ENCODE peak calls at places on chromosomes 13 and 19, in nine cellular contexts. K is CD8-positive, alpha-beta memory T cell; T is astrocyte; A is heart right ventricle; D is mammary epithelial cell; O is body of pancreas; B is pancreas; S is right atrium auricular region; X is naive thymus-derived CD4-positive, alpha-beta T cell. V is an unnamed sample. For H3K4me1, the result is how much of the 10 kb centered on the place peaks cover.

GRCh38 chr13:24071423-24072075 is 89.0 kb upstream of the SPATA13 start:
- DNase-seq in X (no peak), K (no peak), A (no peak), B (no peak), T (no peak), O (no peak), S (no peak), D (peak), V (no peak)

GRCh38 chr19:33470686-33471085 is 50.9 kb downstream of the PEPD start:
- DNase-seq in O (no peak), B (no peak), T (no peak), X (no peak), A (no peak), D (no peak), S (no peak), K (no peak), V (peak)

GRCh38 chr19:14471436-14472187 is 3.5 kb downstream of the PTGER1 start:
- DNase-seq in S (no peak), A (no peak), T (no peak), D (no peak), O (no peak), K (no peak), B (no peak), X (no peak), V (no peak)

GRCh38 chr19:54343868-54344267 is 4.9 kb upstream of the LILRA4 start:
- DNase-seq in B (no peak), T (no peak), O (no peak), S (no peak), D (no peak), X (no peak), A (no peak), K (no peak), V (no peak)

GRCh38 chr13:48110132-48110868 is 15.4 kb upstream of the MED4 start:
- DNase-seq in D (peak), X (no peak), O (no peak), K (no peak), T (peak), A (no peak), S (no peak), B (no peak), V (no peak)

GRCh38 chr19:54470991-54471782 is 1.9 kb downstream of the CDC42EP5 start:
- DNase-seq in O (peak), X (no peak), D (no peak), A (peak), K (no peak), B (peak), S (no peak), T (no peak), V (peak)

GRCh38 chr13:93689333-93689732 is 462.7 kb downstream of the GPC6 start:
- DNase-seq in B (no peak), T (peak), D (no peak), S (no peak), K (no peak), A (no peak), X (no peak), O (no peak), V (no peak)

GRCh38 chr19:44723952-44724319 is 24.6 kb upstream of the BCL3 start:
- DNase-seq in B (peak), X (peak), T (peak), O (peak), D (peak), A (peak), S (peak), K (peak), V (peak)

GRCh38 chr19:31113250-31113685 is 236.0 kb downstream of the TSHZ3 start:
- DNase-seq in A (no peak), T (peak), K (no peak), X (no peak), S (no peak), O (no peak), B (no peak), D (no peak), V (no peak)

GRCh38 chr19:30817965-30818364 is 445.8 kb downstream of the ZNF536 start:
- DNase-seq in D (no peak), T (no peak), S (no peak), X (no peak), B (no peak), O (no peak), K (no peak), A (no peak), V (no peak)

GRCh38 chr19:13155472-13156284 is 5.5 kb downstream of the IER2 start:
- DNase-seq in X (peak), K (peak), T (peak), B (peak), S (peak), D (peak), O (peak), A (peak), V (peak)

GRCh38 chr13:80361883-80362327 is 21.0 kb upstream of the SPRY2 start:
- DNase-seq in A (no peak), S (no peak), B (no peak), X (no peak), T (no peak), O (no peak), K (no peak), D (peak), V (no peak)

GRCh38 chr19:31119951-31120690 is 229.1 kb downstream of the TSHZ3 start:
- DNase-seq in O (no peak), X (no peak), A (no peak), S (no peak), B (no peak), T (peak), K (no peak), D (no peak), V (no peak)

GRCh38 chr13:109743706-109744453 is 42.5 kb downstream of the IRS2 start:
- DNase-seq in O (no peak), D (peak), K (no peak), T (peak), X (no peak), A (no peak), S (no peak), B (no peak), V (no peak)

DNA sequence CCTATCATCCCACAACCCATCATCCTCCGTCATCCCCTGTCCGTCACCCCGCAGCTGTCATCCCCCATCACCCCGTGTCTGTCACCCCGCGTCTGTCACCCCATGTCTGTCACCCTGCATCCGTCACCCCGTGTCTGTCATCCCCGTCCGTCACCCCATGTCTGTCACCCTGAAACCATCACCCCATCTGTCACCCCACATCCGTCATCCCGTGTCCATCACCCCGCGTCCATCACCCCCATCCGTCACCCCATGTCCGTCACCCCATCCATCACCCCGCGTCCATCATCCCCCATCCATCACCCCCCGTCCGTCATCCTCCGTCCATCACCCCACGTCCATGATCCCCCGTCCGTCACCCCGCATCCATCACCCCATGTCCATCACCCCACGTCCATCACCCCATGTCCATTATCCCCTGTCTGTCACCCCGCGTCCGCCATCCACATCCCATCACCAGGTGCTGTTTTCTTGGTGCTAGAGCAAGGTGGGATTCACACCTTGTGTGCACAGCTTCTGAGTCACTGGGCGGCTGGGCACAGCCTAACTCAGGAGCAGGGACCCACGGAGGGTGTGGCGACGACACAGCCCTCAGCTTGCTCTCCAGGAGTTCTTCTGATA is 24.2 kb downstream of the RASA3 start:
- DNase-seq in S (peak), K (no peak), D (no peak), O (no peak), A (no peak), B (no peak), T (no peak), X (no peak), V (no peak)
- H3K4me1 ChIP-seq in S (under half), K (half or more), D (under half), O (under half), A (under half), B (under half), T (half or more), X (half or more), V (under half)

GRCh38 chr19:18161691-18162039 is 8.7 kb downstream of the PIK3R2 start:
- DNase-seq in A (no peak), K (no peak), T (no peak), B (no peak), D (peak), O (no peak), S (no peak), X (no peak), V (no peak)

GRCh38 chr19:18160441-18160791 is 7.5 kb downstream of the PIK3R2 start:
- DNase-seq in K (no peak), O (no peak), T (no peak), S (no peak), D (no peak), A (no peak), B (no peak), X (no peak), V (no peak)

GRCh38 chr19:18158471-18158870 is 5.5 kb downstream of the PIK3R2 start:
- DNase-seq in X (no peak), K (no peak), S (no peak), B (no peak), T (no peak), D (no peak), O (no peak), A (no peak), V (no peak)

GRCh38 chr19:18159810-18160209 is 6.8 kb downstream of the PIK3R2 start:
- DNase-seq in T (no peak), K (no peak), D (no peak), A (no peak), S (no peak), B (no peak), X (no peak), O (no peak), V (no peak)

GRCh38 chr19:18160792-18161690 is 8.1 kb downstream of the PIK3R2 start:
- DNase-seq in D (peak), A (peak), X (peak), K (peak), S (no peak), O (peak), B (peak), T (no peak), V (peak)
- H3K4me3 ChIP-seq in D (no peak), A (peak), X (no peak), K (no peak), S (peak), O (no peak), B (no peak), T (peak), V (peak)

DNA sequence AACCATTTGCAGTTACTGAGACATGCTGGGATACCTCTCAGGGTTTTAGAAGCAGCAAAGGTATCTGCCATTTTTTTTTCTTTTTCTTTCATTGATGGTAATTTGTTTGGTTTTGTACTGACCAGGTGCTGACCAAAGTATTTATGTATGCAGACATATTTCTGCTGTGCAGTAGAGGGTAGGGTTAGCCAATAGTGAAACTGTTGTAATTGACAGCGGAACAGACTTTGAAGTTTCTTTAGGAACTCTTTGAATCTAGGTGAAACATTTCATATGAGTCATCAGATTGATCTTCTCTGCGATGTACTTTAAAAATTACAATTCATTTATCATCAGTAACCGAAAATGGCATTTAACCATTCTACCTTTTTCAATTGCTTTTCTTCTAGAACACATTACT is 63.0 kb downstream of the ITGBL1 start:
- DNase-seq in T (no peak), D (no peak), X (no peak), K (no peak), A (no peak), O (no peak), B (no peak), S (no peak), V (no peak)
- H3K4me1 ChIP-seq in T (under half), D (under half), X (under half), K (under half), A (under half), O (under half), B (under half), S (under half), V (under half)

GRCh38 chr19:38543286-38543806 is 74.4 kb downstream of the MAP4K1 start:
- DNase-seq in T (no peak), S (no peak), K (no peak), B (no peak), X (no peak), A (no peak), O (no peak), D (no peak), V (no peak)

GRCh38 chr19:38544569-38545315 is 73.0 kb downstream of the MAP4K1 start:
- DNase-seq in D (no peak), S (no peak), A (no peak), K (peak), X (no peak), O (no peak), B (no peak), T (no peak), V (no peak)

GRCh38 chr19:38545596-38545995 is 72.2 kb downstream of the MAP4K1 start:
- DNase-seq in K (no peak), D (no peak), A (no peak), X (no peak), S (no peak), O (no peak), T (no peak), B (no peak), V (no peak)

GRCh38 chr19:38542040-38542439 is 75.7 kb downstream of the MAP4K1 start:
- DNase-seq in D (no peak), O (no peak), X (no peak), A (no peak), K (no peak), T (no peak), S (no peak), B (no peak), V (no peak)

DNA sequence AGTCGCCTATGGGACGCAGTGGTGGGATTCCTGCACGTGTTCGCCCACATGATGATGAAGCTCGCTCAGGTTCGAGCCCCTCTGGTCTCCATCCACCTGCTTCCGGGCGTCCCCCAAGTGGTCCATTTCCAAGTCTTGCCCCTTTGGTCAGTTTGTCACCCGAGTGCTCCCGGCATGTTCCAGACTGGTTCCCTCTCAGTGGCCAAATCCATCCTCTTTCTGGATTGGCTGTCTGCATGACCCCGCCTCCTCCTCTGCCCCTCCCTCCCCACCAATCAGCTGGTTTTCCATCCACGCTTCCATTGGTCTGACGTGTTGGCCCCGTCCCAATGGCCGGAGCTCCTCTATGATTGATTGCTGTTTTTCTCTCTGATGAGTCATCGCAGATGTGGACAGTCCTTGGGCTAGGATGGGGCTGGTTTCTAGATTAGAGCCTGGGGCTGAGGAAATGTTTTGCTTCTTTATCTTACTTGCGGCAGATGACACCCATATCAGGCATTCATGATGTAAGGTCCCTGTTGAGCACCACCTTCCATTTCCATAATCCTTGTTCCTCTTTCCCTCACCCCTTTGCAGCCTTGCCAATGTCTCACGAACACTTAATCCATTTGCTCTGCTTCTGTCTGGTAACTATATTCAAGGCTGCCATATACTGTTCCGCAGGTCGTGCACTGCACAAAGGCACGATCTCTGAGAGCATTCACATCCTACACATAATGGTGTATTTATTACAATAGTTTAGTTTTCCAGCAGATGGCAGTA is 73.8 kb downstream of the MAP4K1 start:
- DNase-seq in K (no peak), D (peak), T (peak), X (no peak), O (peak), S (peak), B (peak), A (peak), V (peak)
- H3K4me3 ChIP-seq in K (no peak), D (peak), T (no peak), X (no peak), O (no peak), S (peak), B (no peak), A (no peak), V (no peak)

GRCh38 chr13:40984670-40985366 is 34.3 kb downstream of the ELF1 start:
- DNase-seq in O (no peak), K (peak), B (no peak), X (no peak), A (no peak), D (peak), S (no peak), T (no peak), V (no peak)

GRCh38 chr13:40982772-40983171 is 36.3 kb downstream of the ELF1 start:
- DNase-seq in X (no peak), T (peak), S (no peak), A (no peak), B (no peak), D (peak), K (peak), O (no peak), V (peak)

GRCh38 chr13:40985596-40986327 is 33.4 kb downstream of the ELF1 start:
- DNase-seq in K (no peak), A (no peak), S (no peak), O (no peak), D (no peak), B (no peak), T (no peak), X (no peak), V (no peak)

GRCh38 chr13:40983269-40983668 is 35.8 kb downstream of the ELF1 start:
- DNase-seq in D (no peak), T (peak), O (no peak), S (no peak), K (no peak), B (no peak), X (no peak), A (no peak), V (no peak)

DNA sequence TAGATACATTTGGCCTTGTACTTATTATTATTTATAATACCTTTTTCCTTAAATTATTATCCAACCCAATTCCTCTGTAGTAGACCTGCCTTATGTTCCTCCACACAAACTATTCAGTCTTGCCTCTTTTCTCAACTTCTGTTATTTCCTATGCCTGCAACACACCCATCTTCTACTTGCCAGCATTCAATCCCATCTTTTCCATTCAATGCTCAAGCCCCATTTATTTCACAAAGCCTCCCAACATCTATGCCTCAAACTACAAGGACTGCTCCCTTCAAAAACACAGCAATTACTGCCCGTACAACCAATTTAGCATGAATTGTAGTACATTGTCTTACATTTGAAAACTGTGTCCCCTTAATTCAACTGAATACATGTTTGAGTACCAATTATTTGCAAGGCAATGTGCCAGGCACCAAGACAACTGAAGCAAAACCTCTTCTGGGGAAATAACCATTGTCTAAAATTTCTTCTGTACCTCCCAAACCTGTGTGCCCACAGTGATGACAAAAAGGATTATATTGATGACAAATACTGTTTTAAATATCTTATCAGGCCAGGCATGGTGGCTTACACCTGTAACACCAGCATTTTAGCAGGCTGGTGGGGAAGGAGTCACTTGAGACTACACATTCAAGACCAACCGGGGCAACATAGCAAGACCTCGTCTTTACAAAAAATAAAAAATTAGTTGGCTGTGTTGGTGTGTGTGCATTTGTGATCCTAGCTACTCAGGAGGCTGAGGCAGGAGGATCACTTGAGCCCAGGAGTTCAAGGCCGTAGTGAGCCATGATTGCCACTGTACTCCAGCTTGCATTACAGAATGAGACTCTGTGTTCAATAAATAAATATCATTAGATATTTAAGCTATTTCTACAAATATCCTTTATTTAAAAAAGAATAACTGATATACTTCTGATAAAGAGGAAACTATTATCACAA is 35.1 kb downstream of the ELF1 start:
- DNase-seq in D (no peak), K (no peak), B (no peak), A (no peak), S (no peak), O (no peak), X (no peak), T (no peak), V (no peak)
- H3K4me1 ChIP-seq in D (under half), K (half or more), B (half or more), A (under half), S (under half), O (half or more), X (under half), T (under half), V (under half)

GRCh38 chr19:11202488-11203193 is 5.3 kb upstream of the KANK2 start:
- DNase-seq in O (no peak), T (no peak), X (no peak), A (no peak), K (no peak), B (no peak), D (no peak), S (no peak), V (no peak)

GRCh38 chr19:11204943-11205349 is 7.6 kb upstream of the KANK2 start:
- DNase-seq in T (no peak), D (peak), B (no peak), K (no peak), A (no peak), O (peak), X (no peak), S (no peak), V (no peak)

GRCh38 chr19:11205939-11206570 is 8.7 kb upstream of the KANK2 start:
- DNase-seq in A (no peak), K (no peak), D (no peak), O (no peak), S (no peak), B (no peak), X (no peak), T (no peak), V (no peak)

GRCh38 chr19:11203194-11204075 is 6.1 kb upstream of the KANK2 start:
- DNase-seq in B (peak), O (peak), A (peak), T (peak), S (peak), X (no peak), D (peak), K (no peak), V (peak)

GRCh38 chr19:11204076-11204602 is 6.8 kb upstream of the KANK2 start:
- DNase-seq in K (no peak), D (no peak), A (no peak), S (no peak), X (no peak), O (no peak), T (no peak), B (no peak), V (no peak)
- H3K4me3 ChIP-seq in K (no peak), D (no peak), A (peak), S (peak), X (no peak), O (no peak), T (no peak), B (no peak), V (peak)

GRCh38 chr19:2331601-2332246 is 3.2 kb downstream of the SPPL2B start:
- DNase-seq in S (no peak), D (no peak), K (no peak), T (no peak), O (no peak), X (no peak), B (no peak), A (peak), V (no peak)
- H3K4me1 ChIP-seq in S (half or more), D (under half), K (under half), T (under half), O (half or more), X (half or more), B (half or more), A (under half), V (under half)

V was measured in Peyer's patch.